ENCODE peak calls at places on chromosomes 6 and 20, in nine cellular contexts. V, Y, D, H, F, Q, P, X and W are unnamed samples.

GRCh38 chr6:154154389-154154967 is 115.4 kb downstream of the OPRM1 start:
- DNase-seq in V (peak; percentile 41), Y (peak; percentile 88), D (peak; percentile 55), H (peak; percentile 59), F (peak; percentile 85), Q (peak; percentile 65), P (peak; percentile 88), X (peak; percentile 65), W (peak; percentile 62)

GRCh38 chr6:44179648-44180047 is 21.0 kb downstream of the CAPN11 start:
- DNase-seq in V (no peak), Y (no peak), D (no peak), H (no peak), F (no peak), Q (no peak), P (no peak), X (no peak), W (no peak)

GRCh38 chr20:24653306-24653705 is 183.9 kb downstream of the SYNDIG1 start:
- DNase-seq in V (no peak), Y (peak; percentile 68), D (no peak), H (peak; percentile 33), F (no peak), Q (no peak), P (no peak), X (no peak), W (no peak)

GRCh38 chr20:10699941-10700340 is 26.1 kb upstream of the JAG1 start:
- DNase-seq in V (no peak), Y (no peak), D (no peak), H (no peak), F (no peak), Q (peak; percentile 46), P (no peak), X (no peak), W (no peak)

GRCh38 chr6:52426667-52427066 is 6.5 kb downstream of the EFHC1 start:
- DNase-seq in V (no peak), Y (no peak), D (no peak), H (peak; percentile 50), F (no peak), Q (no peak), P (no peak), X (no peak), W (no peak)

GRCh38 chr6:138004423-138005287 is 102.6 kb downstream of the PERP start:
- DNase-seq in V (peak; percentile 6), Y (peak; percentile 38), D (no peak), H (peak; percentile 16), F (peak; percentile 53), Q (no peak), P (peak; percentile 50), X (no peak), W (no peak)

GRCh38 chr6:41428402-41428994 is 93.1 kb downstream of the NCR2 start:
- DNase-seq in V (no peak), Y (peak; percentile 56), D (no peak), H (no peak), F (peak; percentile 16), Q (peak; percentile 51), P (no peak), X (no peak), W (no peak)

GRCh38 chr6:142187209-142187608 is 40.1 kb downstream of the VTA1 start:
- DNase-seq in V (peak; percentile 18), Y (peak; percentile 14), D (no peak), H (peak; percentile 60), F (peak; percentile 67), Q (no peak), P (no peak), X (no peak), W (no peak)

GRCh38 chr6:48233063-48233462 is 122.1 kb upstream of the PTCHD4 start:
- DNase-seq in V (no peak), Y (no peak), D (no peak), H (no peak), F (no peak), Q (no peak), P (no peak), X (no peak), W (no peak)

GRCh38 chr20:10236540-10237533 is 18.2 kb downstream of the SNAP25 start:
- DNase-seq in V (no peak), Y (peak; percentile 30), D (no peak), H (no peak), F (no peak), Q (no peak), P (no peak), X (no peak), W (no peak)

GRCh38 chr6:124679392-124679791 is 282.8 kb upstream of the RNF217 start:
- DNase-seq in V (peak; percentile 8), Y (no peak), D (no peak), H (peak; percentile 62), F (no peak), Q (no peak), P (no peak), X (no peak), W (no peak)

GRCh38 chr6:165794179-165794601 is 131.1 kb upstream of the PDE10A start:
- DNase-seq in V (no peak), Y (no peak), D (no peak), H (no peak), F (no peak), Q (no peak), P (no peak), X (no peak), W (no peak)

GRCh38 chr6:37990762-37991525 is 171.4 kb downstream of the ZFAND3 start:
- DNase-seq in V (peak; percentile 63), Y (peak; percentile 33), D (no peak), H (peak; percentile 92), F (peak; percentile 86), Q (no peak), P (peak; percentile 11), X (peak; percentile 32), W (no peak)

GRCh38 chr6:163945813-163946212 is 531.3 kb downstream of the QKI start:
- DNase-seq in V (no peak), Y (no peak), D (no peak), H (no peak), F (no peak), Q (no peak), P (peak; percentile 54), X (no peak), W (no peak)

GRCh38 chr20:23928788-23929187 is 49.2 kb upstream of the CST5 start:
- DNase-seq in V (no peak), Y (no peak), D (peak; percentile 25), H (no peak), F (no peak), Q (no peak), P (peak; percentile 13), X (no peak), W (no peak)

GRCh38 chr6:43368517-43369160 is 808 bp downstream of the ZNF318 start:
- DNase-seq in V (peak; percentile 38), Y (peak; percentile 78), D (no peak), H (peak; percentile 40), F (peak; percentile 55), Q (peak; percentile 50), P (peak; percentile 79), X (no peak), W (peak; percentile 54)

GRCh38 chr20:58883243-58883691 is 30.8 kb downstream of the GNAS start:
- DNase-seq in V (no peak), Y (no peak), D (no peak), H (peak; percentile 71), F (no peak), Q (no peak), P (peak; percentile 83), X (no peak), W (no peak)

GRCh38 chr20:3846740-3847418 is at the start of gene MAVS:
- DNase-seq in V (peak; percentile 76), Y (peak; percentile 94), D (peak; percentile 85), H (peak; percentile 77), F (peak; percentile 81), Q (peak; percentile 92), P (peak; percentile 95), X (peak; percentile 24), W (peak; percentile 78)
- TF ChIP-seq CTCF in V (no peak), Y (no peak), D (no peak), H (no peak), F (no peak), Q (no peak), P (no peak), X (no peak), W (no peak)

DNA sequence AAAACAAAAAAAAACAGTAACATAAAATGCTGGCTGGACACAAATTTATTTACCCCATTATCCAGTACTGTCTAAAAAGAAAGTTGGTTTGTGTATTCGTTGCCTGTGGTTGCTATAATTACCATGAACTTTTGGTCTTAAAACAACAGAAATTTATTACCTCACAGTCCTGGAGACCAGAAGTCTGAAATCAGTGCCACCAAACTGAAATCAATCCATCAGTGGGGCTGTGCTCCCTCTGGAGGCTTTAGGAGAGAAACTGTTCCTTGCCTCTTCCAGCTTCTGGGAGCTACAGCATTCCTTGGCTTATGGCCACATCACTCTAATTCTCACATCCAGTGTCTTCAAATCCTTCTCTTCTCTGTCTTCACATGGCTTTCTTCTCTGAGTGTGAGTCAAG is 79.4 kb downstream of the SNX5 start:
- DNase-seq in V (no peak), Y (no peak), D (no peak), H (peak; percentile 41), F (peak; percentile 50), Q (no peak), P (no peak), X (no peak), W (no peak)
- TF ChIP-seq CTCF in V (no peak), Y (no peak), D (no peak), H (peak; percentile 33), F (peak; percentile 20), Q (no peak), P (no peak), X (peak; percentile 3), W (no peak)

GRCh38 chr6:30234361-30234760 is 21.2 kb upstream of the TRIM26 start:
- DNase-seq in V (peak; percentile 27), Y (no peak), D (no peak), H (no peak), F (peak; percentile 30), Q (no peak), P (no peak), X (no peak), W (no peak)

DNA sequence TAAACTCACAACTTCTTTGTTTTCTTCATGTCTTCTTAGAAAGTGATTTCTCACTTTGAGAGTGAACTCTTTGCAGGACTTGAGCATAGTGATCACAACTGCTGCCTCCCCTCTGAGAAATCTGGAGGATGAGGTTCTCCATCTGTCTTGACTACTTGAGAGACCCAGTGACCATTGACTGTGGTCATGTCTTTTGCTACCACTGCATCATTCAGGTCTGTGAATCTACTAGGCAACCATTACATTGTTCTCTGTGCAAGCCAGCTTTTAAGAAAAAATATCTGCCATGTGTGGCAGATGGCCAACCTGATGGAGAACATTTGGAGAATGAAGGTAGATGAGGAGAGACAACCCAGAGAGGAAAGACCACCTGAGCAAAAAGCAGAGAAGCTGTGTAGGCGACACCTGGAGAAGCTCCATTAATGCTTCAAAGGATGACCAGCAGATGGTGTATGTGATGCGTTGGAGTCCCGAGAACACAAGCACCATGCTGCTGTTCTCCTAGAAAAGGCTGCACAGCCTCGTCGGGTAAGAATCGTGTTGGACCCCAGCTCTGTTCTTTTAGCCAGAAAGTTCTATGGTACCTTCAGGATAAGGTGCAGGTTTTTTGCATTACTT is 25.1 kb upstream of the TRIM26 start:
- DNase-seq in V (no peak), Y (peak; percentile 23), D (no peak), H (peak; percentile 17), F (peak; percentile 42), Q (no peak), P (peak; percentile 60), X (no peak), W (no peak)
- TF ChIP-seq CTCF in V (peak; percentile 48), Y (peak; percentile 28), D (peak; percentile 41), H (peak; percentile 46), F (peak; percentile 40), Q (peak; percentile 9), P (peak; percentile 44), X (peak; percentile 54), W (peak; percentile 45)

DNA sequence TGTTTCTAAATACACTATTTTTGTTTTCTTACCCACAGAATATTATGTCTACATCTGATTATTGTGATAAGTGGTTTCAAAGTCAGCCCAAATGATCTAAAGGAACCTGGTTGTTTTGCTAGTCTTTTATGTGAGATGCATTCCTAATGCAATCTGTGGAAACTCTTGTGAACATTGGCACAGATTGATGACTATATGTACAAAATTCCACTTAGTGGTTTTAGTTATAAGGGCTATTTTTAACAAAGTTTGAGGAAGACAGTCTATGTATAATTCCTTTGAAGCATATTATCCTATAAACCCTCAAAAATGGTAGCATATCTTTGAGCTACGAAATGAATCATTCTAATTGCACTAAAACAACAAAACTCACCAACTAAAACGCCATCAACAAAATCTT is 140.9 kb downstream of the GRIK2 start:
- DNase-seq in V (peak; percentile 28), Y (no peak), D (no peak), H (peak; percentile 84), F (no peak), Q (no peak), P (no peak), X (no peak), W (no peak)
- TF ChIP-seq CTCF in V (no peak), Y (no peak), D (no peak), H (no peak), F (no peak), Q (no peak), P (no peak), X (no peak), W (no peak)